ENCODE peak calls at places on chromosome 22, in five cellular contexts. One of them, this sample, is unnamed.

GRCh38 chr22:25622011-25622410 is 57.5 kb downstream of the GRK3 start:
- DNase-seq in stomach: no peak
- DNase-seq in transverse colon: no peak
- DNase-seq in A549: no peak
- DNase-seq in ovary: no peak
- DNase-seq in this sample: no peak

GRCh38 chr22:35407352-35407751 is 7.4 kb downstream of the MCM5 start:
- DNase-seq in A549: no peak
- DNase-seq in transverse colon: no peak
- DNase-seq in ovary: no peak
- DNase-seq in stomach: no peak
- DNase-seq in this sample: no peak

GRCh38 chr22:42584364-42584940 is 30.2 kb downstream of the POLDIP3 start:
- DNase-seq in stomach: no peak
- DNase-seq in A549: no peak
- DNase-seq in transverse colon: no peak
- DNase-seq in ovary: no peak
- DNase-seq in this sample: no peak

GRCh38 chr22:36528336-36528735 is 630 bp downstream of the EIF3D start:
- DNase-seq in ovary: no peak
- DNase-seq in stomach: no peak
- DNase-seq in A549: no peak
- DNase-seq in transverse colon: no peak
- DNase-seq in this sample: no peak

GRCh38 chr22:50488006-50488677 is 1.5 kb downstream of the MIOX start:
- DNase-seq in stomach: no peak
- DNase-seq in ovary: no peak
- DNase-seq in A549: no peak
- DNase-seq in transverse colon: no peak
- DNase-seq in this sample: no peak

GRCh38 chr22:21791635-21792625 is 56.3 kb upstream of the YPEL1 start:
- DNase-seq in stomach: no peak
- DNase-seq in transverse colon: no peak
- DNase-seq in A549: no peak
- DNase-seq in ovary: no peak
- DNase-seq in this sample: no peak

GRCh38 chr22:38657248-38657909 is 941 bp downstream of the CBY1 start:
- DNase-seq in A549: peak
- DNase-seq in transverse colon: peak
- DNase-seq in ovary: no peak
- DNase-seq in stomach: no peak
- DNase-seq in this sample: no peak

GRCh38 chr22:37747090-37747714 is 50.4 kb downstream of the TRIOBP start:
- DNase-seq in transverse colon: no peak
- DNase-seq in A549: no peak
- DNase-seq in stomach: no peak
- DNase-seq in ovary: peak
- DNase-seq in this sample: peak

GRCh38 chr22:36369004-36369921 is 18.5 kb downstream of the MYH9 start:
- DNase-seq in transverse colon: no peak
- DNase-seq in A549: no peak
- DNase-seq in ovary: no peak
- DNase-seq in stomach: no peak
- DNase-seq in this sample: no peak

GRCh38 chr22:49394116-49394785 is 433.4 kb downstream of the BRD1 start:
- DNase-seq in ovary: no peak
- DNase-seq in stomach: no peak
- DNase-seq in A549: no peak
- DNase-seq in transverse colon: no peak
- DNase-seq in this sample: no peak

GRCh38 chr22:49966041-49966715 is 5.6 kb downstream of the PIM3 start:
- DNase-seq in stomach: peak
- DNase-seq in ovary: peak
- DNase-seq in transverse colon: peak
- DNase-seq in A549: no peak
- DNase-seq in this sample: no peak

GRCh38 chr22:21942407-21942895 is 10.2 kb downstream of the PPM1F start:
- DNase-seq in stomach: peak
- DNase-seq in transverse colon: peak
- DNase-seq in A549: peak
- DNase-seq in ovary: peak
- DNase-seq in this sample: peak

GRCh38 chr22:37184380-37184755 is 3.7 kb downstream of the C1QTNF6 start:
- DNase-seq in transverse colon: no peak
- DNase-seq in stomach: no peak
- DNase-seq in ovary: no peak
- DNase-seq in A549: no peak
- DNase-seq in this sample: no peak

GRCh38 chr22:29062286-29062949 is 787 bp upstream of the C22orf31 start:
- DNase-seq in stomach: no peak
- DNase-seq in transverse colon: no peak
- DNase-seq in A549: no peak
- DNase-seq in ovary: no peak
- DNase-seq in this sample: no peak

GRCh38 chr22:29580200-29580810 is 608 bp downstream of the NIPSNAP1 start:
- DNase-seq in A549: no peak
- DNase-seq in transverse colon: peak
- DNase-seq in stomach: no peak
- DNase-seq in ovary: no peak
- DNase-seq in this sample: no peak

GRCh38 chr22:50260801-50261614 is 475 bp downstream of the MAPK12 start:
- DNase-seq in A549: no peak
- DNase-seq in ovary: no peak
- DNase-seq in stomach: peak
- DNase-seq in transverse colon: no peak
- DNase-seq in this sample: no peak

GRCh38 chr22:39595622-39596182 is 25.1 kb downstream of the CACNA1I start:
- DNase-seq in ovary: no peak
- DNase-seq in A549: no peak
- DNase-seq in transverse colon: no peak
- DNase-seq in stomach: no peak
- DNase-seq in this sample: no peak

GRCh38 chr22:46748948-46749681 is 11.1 kb upstream of the CERK start:
- DNase-seq in transverse colon: no peak
- DNase-seq in A549: no peak
- DNase-seq in ovary: no peak
- DNase-seq in stomach: no peak
- DNase-seq in this sample: no peak

GRCh38 chr22:46750530-46750800 is 12.0 kb upstream of the TBC1D22A start:
- DNase-seq in A549: no peak
- DNase-seq in ovary: no peak
- DNase-seq in transverse colon: no peak
- DNase-seq in stomach: no peak
- DNase-seq in this sample: no peak

GRCh38 chr22:46750861-46751260 is 11.6 kb upstream of the TBC1D22A start:
- DNase-seq in A549: no peak
- DNase-seq in stomach: peak
- DNase-seq in transverse colon: peak
- DNase-seq in ovary: no peak
- DNase-seq in this sample: no peak

GRCh38 chr22:46748206-46748947 is 10.3 kb upstream of the CERK start:
- DNase-seq in stomach: no peak
- DNase-seq in A549: no peak
- DNase-seq in ovary: no peak
- DNase-seq in transverse colon: no peak
- DNase-seq in this sample: no peak

GRCh38 chr22:46749682-46750529 is 11.9 kb upstream of the CERK start:
- DNase-seq in ovary: no peak
- DNase-seq in transverse colon: no peak
- DNase-seq in A549: no peak
- DNase-seq in stomach: no peak
- DNase-seq in this sample: no peak
- TF ChIP-seq CTCF in ovary: no peak
- TF ChIP-seq CTCF in transverse colon: no peak
- TF ChIP-seq CTCF in A549: no peak
- TF ChIP-seq CTCF in stomach: no peak
- TF ChIP-seq CTCF in this sample: no peak

DNA sequence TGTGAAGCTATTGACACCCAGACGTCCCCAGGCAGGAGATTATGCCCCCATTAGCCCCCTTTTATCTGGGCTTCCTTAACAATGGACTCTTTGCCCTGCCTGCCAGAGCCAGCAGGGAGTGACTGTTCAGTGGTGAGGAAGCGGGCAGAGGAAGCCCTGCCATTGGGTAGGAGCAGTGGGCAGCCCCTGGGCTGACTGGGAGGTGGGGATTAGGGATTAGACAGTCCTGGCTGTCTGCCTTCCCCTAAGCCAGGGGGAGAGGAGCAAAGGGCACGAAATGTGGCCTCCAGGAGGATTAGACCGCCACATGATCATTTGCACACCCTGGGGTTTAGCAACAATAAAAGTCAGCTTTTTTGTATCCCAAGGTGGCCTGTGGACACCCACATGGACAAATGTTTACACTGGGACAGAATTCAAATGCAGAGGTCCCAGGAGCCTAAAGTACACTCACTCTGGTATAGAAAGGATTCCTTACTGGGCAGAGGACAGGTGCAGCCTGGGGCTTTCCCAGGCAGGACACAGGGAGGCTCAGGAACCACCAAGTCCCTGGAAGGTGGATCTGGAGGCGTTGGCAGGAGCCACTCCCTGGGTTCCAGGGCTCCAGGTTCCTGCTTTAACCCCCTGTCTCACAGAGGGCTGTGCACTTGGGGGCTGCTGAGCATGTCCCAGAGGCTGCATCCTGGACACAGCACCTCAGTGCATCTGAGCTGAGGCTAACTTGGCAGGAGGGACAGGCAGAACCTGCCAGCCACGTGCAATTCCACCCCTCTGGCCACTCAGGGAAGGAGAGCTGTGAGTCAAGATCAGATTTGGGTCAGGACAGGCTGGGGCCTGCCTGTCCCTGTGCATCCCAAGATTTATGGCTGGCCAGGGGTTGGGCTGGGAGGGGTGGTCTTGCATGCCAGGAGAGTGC is 2.1 kb downstream of the PNPLA3 start:
- DNase-seq in stomach: no peak
- DNase-seq in ovary: no peak
- DNase-seq in A549: no peak
- DNase-seq in transverse colon: no peak
- DNase-seq in this sample: no peak
- TF ChIP-seq EP300 in stomach: no peak
- TF ChIP-seq EP300 in ovary: no peak
- TF ChIP-seq EP300 in A549: no peak
- TF ChIP-seq EP300 in transverse colon: no peak
- TF ChIP-seq EP300 in this sample: no peak

GRCh38 chr22:46041642-46042041 is 64.7 kb upstream of the WNT7B start:
- DNase-seq in stomach: peak
- DNase-seq in transverse colon: no peak
- DNase-seq in A549: no peak
- DNase-seq in ovary: peak
- DNase-seq in this sample: no peak

GRCh38 chr22:46043816-46044717 is 67.1 kb upstream of the WNT7B start:
- DNase-seq in stomach: peak
- DNase-seq in transverse colon: peak
- DNase-seq in ovary: peak
- DNase-seq in A549: no peak
- DNase-seq in this sample: no peak

GRCh38 chr22:46042786-46043185 is 65.8 kb upstream of the WNT7B start:
- DNase-seq in ovary: peak
- DNase-seq in stomach: peak
- DNase-seq in A549: no peak
- DNase-seq in transverse colon: no peak
- DNase-seq in this sample: no peak

GRCh38 chr22:46044718-46045458 is 67.9 kb upstream of the WNT7B start:
- DNase-seq in transverse colon: peak
- DNase-seq in stomach: peak
- DNase-seq in ovary: peak
- DNase-seq in A549: no peak
- DNase-seq in this sample: no peak

DNA sequence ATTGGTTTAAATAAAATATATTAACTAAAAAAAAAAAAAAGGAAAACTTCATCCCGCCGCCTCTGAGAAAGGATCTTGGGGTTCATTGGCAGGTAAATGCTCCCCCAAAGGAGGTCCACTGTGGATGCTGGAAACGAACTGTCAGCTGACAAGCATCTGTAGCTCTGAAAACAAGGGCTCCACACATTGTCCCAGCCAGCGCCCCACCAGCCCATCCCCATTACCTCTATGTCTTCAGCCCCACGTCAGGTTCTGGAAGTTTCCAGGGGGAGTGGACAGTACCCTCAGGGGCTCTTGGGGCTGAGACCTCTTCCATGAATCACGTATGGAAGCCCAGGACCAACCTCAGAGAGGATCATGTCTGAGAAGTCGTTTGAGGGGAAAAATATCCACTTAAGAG is 66.4 kb upstream of the WNT7B start:
- DNase-seq in ovary: peak
- DNase-seq in A549: no peak
- DNase-seq in transverse colon: no peak
- DNase-seq in stomach: peak
- DNase-seq in this sample: no peak
- H3K4me3 ChIP-seq in ovary: peak
- H3K4me3 ChIP-seq in A549: no peak
- H3K4me3 ChIP-seq in transverse colon: no peak
- H3K4me3 ChIP-seq in stomach: peak
- H3K4me3 ChIP-seq in this sample: peak

GRCh38 chr22:31625257-31625640 is 36.8 kb downstream of the PISD start:
- DNase-seq in A549: no peak
- DNase-seq in ovary: no peak
- DNase-seq in stomach: no peak
- DNase-seq in transverse colon: no peak
- DNase-seq in this sample: no peak

GRCh38 chr22:31626427-31627150 is 35.4 kb downstream of the PISD start:
- DNase-seq in A549: no peak
- DNase-seq in stomach: peak
- DNase-seq in transverse colon: no peak
- DNase-seq in ovary: peak
- DNase-seq in this sample: no peak

GRCh38 chr22:31623634-31624312 is 38.2 kb downstream of the PISD start:
- DNase-seq in ovary: no peak
- DNase-seq in stomach: no peak
- DNase-seq in transverse colon: no peak
- DNase-seq in A549: no peak
- DNase-seq in this sample: no peak

GRCh38 chr22:31627223-31627731 is 34.7 kb downstream of the PISD start:
- DNase-seq in A549: no peak
- DNase-seq in ovary: peak
- DNase-seq in transverse colon: no peak
- DNase-seq in stomach: peak
- DNase-seq in this sample: no peak

DNA sequence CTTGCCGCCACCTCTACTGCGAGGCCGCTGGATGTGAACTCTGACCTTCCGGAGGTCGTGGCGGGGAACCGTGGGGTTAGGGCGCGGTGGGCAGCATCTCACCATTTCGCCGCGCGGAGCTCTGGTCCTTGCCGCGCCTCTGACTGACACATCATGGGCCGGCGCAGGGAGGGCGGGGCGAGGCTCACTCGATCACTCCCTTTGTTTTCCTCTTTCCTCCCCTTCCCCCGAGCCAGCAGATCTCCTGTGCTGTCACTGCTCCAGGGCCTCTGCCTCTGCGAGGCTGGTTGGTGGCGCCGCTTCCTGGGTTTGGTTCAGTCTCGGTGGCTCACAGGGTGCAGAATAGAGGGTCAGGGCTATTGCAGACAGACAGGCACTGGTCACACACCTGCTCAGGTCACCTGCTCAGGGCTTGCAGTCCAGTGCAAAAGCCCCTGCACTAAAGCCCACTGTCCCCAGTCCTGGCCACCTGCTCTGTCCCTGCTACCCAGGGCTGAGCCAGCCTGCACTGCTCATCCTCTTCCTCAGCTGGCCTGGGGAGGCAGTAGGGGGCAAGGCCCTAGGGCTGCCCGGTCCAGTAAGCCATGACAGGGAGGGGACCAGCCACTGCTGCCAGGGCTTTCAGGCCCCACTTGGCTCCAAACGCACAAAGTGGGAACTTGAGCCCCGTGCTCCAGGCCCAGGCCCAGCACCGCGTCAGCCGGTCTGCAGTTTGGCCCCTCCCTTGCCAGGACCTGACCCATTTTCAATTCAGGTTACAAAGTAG is 36.2 kb downstream of the PISD start:
- DNase-seq in stomach: peak
- DNase-seq in transverse colon: peak
- DNase-seq in ovary: peak
- DNase-seq in A549: no peak
- DNase-seq in this sample: peak
- TF ChIP-seq CTCF in stomach: no peak
- TF ChIP-seq CTCF in transverse colon: no peak
- TF ChIP-seq CTCF in ovary: no peak
- TF ChIP-seq CTCF in A549: no peak
- TF ChIP-seq CTCF in this sample: no peak

This sample was measured in tibial nerve.